ENCODE peak calls at places on chromosome 11, in four cellular contexts. R, H, D and X are unnamed samples.

GRCh38 chr11:2892215-2893020 is 6.8 kb upstream of the CDKN1C start:
- DNase-seq in R (no peak), H (peak), D (peak), X (no peak)

GRCh38 chr11:44556735-44557409 is 8.6 kb upstream of the CD82 start:
- DNase-seq in R (no peak), H (peak), D (peak), X (no peak)

GRCh38 chr11:7690648-7691047 is 15.6 kb downstream of the OVCH2 start:
- DNase-seq in R (no peak), H (no peak), D (peak), X (no peak)

GRCh38 chr11:86197448-86197847 is 47.1 kb upstream of the EED start:
- DNase-seq in R (no peak), H (no peak), D (no peak), X (no peak)

GRCh38 chr11:71246559-71246958 is 5.8 kb downstream of the SHANK2 start:
- DNase-seq in R (no peak), H (no peak), D (no peak), X (no peak)

GRCh38 chr11:30936476-30936875 is 350.3 kb upstream of the MPPED2 start:
- DNase-seq in R (no peak), H (no peak), D (peak), X (no peak)

GRCh38 chr11:115425243-115425642 is 79.0 kb downstream of the CADM1 start:
- DNase-seq in R (no peak), H (no peak), D (no peak), X (no peak)

GRCh38 chr11:86902345-86902744 is 52.9 kb downstream of the FZD4 start:
- DNase-seq in R (no peak), H (no peak), D (no peak), X (no peak)

GRCh38 chr11:89452780-89453179 is 38.4 kb downstream of the NOX4 start:
- DNase-seq in R (no peak), H (no peak), D (no peak), X (no peak)

GRCh38 chr11:56842829-56843794 is 94.6 kb upstream of the OR9G4 start:
- DNase-seq in R (no peak), H (no peak), D (no peak), X (no peak)

GRCh38 chr11:64186205-64187165 is 514 bp downstream of the STIP1 start:
- DNase-seq in R (no peak), H (peak), D (peak), X (no peak)

GRCh38 chr11:77374611-77375031 is 73.1 kb upstream of the GDPD4 start:
- DNase-seq in R (no peak), H (no peak), D (peak), X (no peak)

GRCh38 chr11:20157768-20158167 is 2.5 kb downstream of the DBX1 start:
- DNase-seq in R (no peak), H (no peak), D (no peak), X (no peak)

GRCh38 chr11:6646040-6646439 is 9.6 kb downstream of the DCHS1 start:
- DNase-seq in R (no peak), H (no peak), D (peak), X (no peak)

GRCh38 chr11:118176400-118177134 is at the start of gene SCN2B:
- DNase-seq in R (no peak), H (no peak), D (no peak), X (no peak)

GRCh38 chr11:26896716-26897115 is 97.2 kb upstream of the FIBIN start:
- DNase-seq in R (no peak), H (no peak), D (no peak), X (no peak)

GRCh38 chr11:12244156-12244555 is 133.2 kb upstream of the PARVA start:
- DNase-seq in R (no peak), H (no peak), D (no peak), X (no peak)

GRCh38 chr11:70174846-70175764 is 28.0 kb upstream of the FADD start:
- DNase-seq in R (no peak), H (no peak), D (no peak), X (no peak)

GRCh38 chr11:34426766-34427170 is 12.0 kb upstream of the CAT start:
- DNase-seq in R (no peak), H (no peak), D (no peak), X (no peak)

GRCh38 chr11:125593113-125593761 is 585 bp downstream of the STT3A start:
- DNase-seq in R (peak), H (no peak), D (peak), X (no peak)

GRCh38 chr11:66438009-66438503 is 592 bp downstream of the MRPL11 start:
- DNase-seq in R (no peak), H (no peak), D (no peak), X (no peak)